ENCODE peak calls at places on chromosome 1, in four cellular contexts. P is NCI-H1417; I is sigmoid colon; G is activated CD8-positive, alpha-beta memory T cell treated with anti-CD3 and anti-CD28 coated beads for 4 hours. J is an unnamed sample.

GRCh38 chr1:198749279-198749678 is 110.4 kb downstream of the PTPRC start:
- DNase-seq in P (no peak), I (no peak), G (no peak), J (no peak)

GRCh38 chr1:58884706-58885661 is 101.1 kb upstream of the JUN start:
- DNase-seq in P (peak; percentile 45), I (peak; percentile 77), G (no peak), J (peak; percentile 90)

GRCh38 chr1:199512037-199512710 is 515.3 kb upstream of the NR5A2 start:
- DNase-seq in P (peak; percentile 19), I (no peak), G (no peak), J (no peak)

GRCh38 chr1:241837901-241838300 is 10.1 kb upstream of the EXO1 start:
- DNase-seq in P (no peak), I (no peak), G (no peak), J (no peak)

GRCh38 chr1:214569357-214570004 is 18.1 kb upstream of the PTPN14 start:
- DNase-seq in P (no peak), I (no peak), G (no peak), J (no peak)

GRCh38 chr1:215043405-215043804 is 39.1 kb upstream of the KCNK2 start:
- DNase-seq in P (no peak), I (no peak), G (no peak), J (no peak)

GRCh38 chr1:65090406-65090805 is 57.6 kb upstream of the AK4 start:
- DNase-seq in P (no peak), I (no peak), G (no peak), J (peak; percentile 52)

GRCh38 chr1:84795213-84795612 is 97.8 kb downstream of the LPAR3 start:
- DNase-seq in P (no peak), I (no peak), G (no peak), J (no peak)

GRCh38 chr1:220164116-220164515 is 70.2 kb downstream of the IARS2 start:
- DNase-seq in P (no peak), I (no peak), G (no peak), J (no peak)

GRCh38 chr1:202888204-202888506 is 794 bp downstream of the RABIF start:
- DNase-seq in P (no peak), I (no peak), G (no peak), J (no peak)

GRCh38 chr1:183203094-183203493 is 17.0 kb downstream of the LAMC2 start:
- DNase-seq in P (no peak), I (no peak), G (no peak), J (no peak)